ENCODE peak calls at places on chromosomes 11 and 22, in five cellular contexts. T is T-helper 2 cell; F is activated naive CD8-positive, alpha-beta T cell treated with anti-CD3 and anti-CD28 coated beads, Interleukin-2, amount 50 U/mL, for 16 hours; W is coronary artery; U is HFFc6. N is an unnamed sample.

GRCh38 chr22:26330971-26331625 is 98.0 kb upstream of the ASPHD2 start:
- DNase-seq in T (no peak), F (peak; percentile 18), W (no peak), U (peak; percentile 35), N (no peak)

GRCh38 chr22:35995345-35995744 is 33.3 kb downstream of the RBFOX2 start:
- DNase-seq in T (no peak), F (no peak), W (no peak), U (no peak), N (no peak)

GRCh38 chr11:68399916-68400315 is 60.6 kb upstream of the PPP6R3 start:
- DNase-seq in T (no peak), F (no peak), W (no peak), U (no peak), N (no peak)

GRCh38 chr11:2742201-2742600 is 42.4 kb upstream of the KCNQ1OT1 start:
- DNase-seq in T (no peak), F (no peak), W (no peak), U (no peak), N (no peak)

GRCh38 chr11:64340671-64341335 is 799 bp downstream of the CCDC88B start:
- DNase-seq in T (peak; percentile 65), F (peak; percentile 61), W (peak; percentile 71), U (no peak), N (no peak)

GRCh38 chr22:17964647-17965046 is 59.7 kb downstream of the MICAL3 start:
- DNase-seq in T (no peak), F (no peak), W (no peak), U (no peak), N (no peak)

GRCh38 chr11:120342678-120343077 is 6.5 kb downstream of the ARHGEF12 start:
- DNase-seq in T (no peak), F (no peak), W (no peak), U (no peak), N (no peak)

GRCh38 chr11:23211221-23211620 is 350.9 kb upstream of the CCDC179 start:
- DNase-seq in T (no peak), F (no peak), W (no peak), U (peak; percentile 35), N (no peak)

GRCh38 chr11:33638608-33639007 is 62.0 kb downstream of the C11orf91 start:
- DNase-seq in T (no peak), F (no peak), W (no peak), U (no peak), N (no peak)

GRCh38 chr11:126992804-126993111 is 7.8 kb downstream of the KIRREL3 start:
- DNase-seq in T (no peak), F (no peak), W (no peak), U (peak; percentile 96), N (no peak)

GRCh38 chr22:17569971-17570511 is 6.7 kb downstream of the SLC25A18 start:
- DNase-seq in T (no peak), F (no peak), W (no peak), U (no peak), N (no peak)

GRCh38 chr11:121473064-121473777 is 20.5 kb upstream of the SORL1-AS1 start:
- DNase-seq in T (no peak), F (no peak), W (no peak), U (peak; percentile 19), N (no peak)

GRCh38 chr11:121659811-121660210 is 207.0 kb upstream of the SORL1-AS1 start:
- DNase-seq in T (no peak), F (no peak), W (no peak), U (no peak), N (no peak)

GRCh38 chr11:12478743-12479142 is 101.4 kb downstream of the PARVA start:
- DNase-seq in T (no peak), F (no peak), W (no peak), U (peak; percentile 57), N (no peak)

N was measured in SIG-M5.